ENCODE peak calls at places on chromosomes 4 and X, in six cellular contexts. K is pancreas; Z is body of pancreas; Q is HepG2; L is CD4-positive, CD25-positive, alpha-beta regulatory T cell; C is GM23248. H is an unnamed sample. For H3K4me1, the result is how much of the 10 kb centered on the place peaks cover.

GRCh38 chrX:136497556-136498048 is at the start of gene HTATSF1:
- DNase-seq in K (no peak), Z (no peak), Q (no peak), L (no peak), C (no peak), H (no peak)

GRCh38 chr4:3829211-3829953 is 63.2 kb downstream of the ADRA2C start:
- DNase-seq in K (no peak), Z (no peak), Q (no peak), L (no peak), C (no peak), H (no peak)

GRCh38 chr4:90226734-90227133 is 99.5 kb downstream of the CCSER1 start:
- DNase-seq in K (no peak), Z (no peak), Q (no peak), L (no peak), C (peak), H (no peak)

GRCh38 chrX:13092455-13092941 is 48.1 kb upstream of the FAM9C start:
- DNase-seq in K (no peak), Z (peak), Q (no peak), L (peak), C (no peak), H (no peak)

GRCh38 chrX:132333351-132333750 is 114.1 kb upstream of the RAP2C start:
- DNase-seq in K (no peak), Z (no peak), Q (no peak), L (peak), C (no peak), H (no peak)

GRCh38 chrX:22686138-22686541 is 313.6 kb upstream of the DDX53 start:
- DNase-seq in K (no peak), Z (peak), Q (no peak), L (no peak), C (no peak), H (no peak)

GRCh38 chr4:183807420-183808101 is 97.5 kb upstream of the STOX2 start:
- DNase-seq in K (no peak), Z (no peak), Q (no peak), L (no peak), C (no peak), H (no peak)

GRCh38 chrX:74421181-74422028 is at the start of gene SLC16A2:
- DNase-seq in K (peak), Z (peak), Q (no peak), L (peak), C (peak), H (no peak)

GRCh38 chrX:151985955-151986354 is 11.5 kb upstream of the GABRE start:
- DNase-seq in K (no peak), Z (peak), Q (peak), L (no peak), C (peak), H (no peak)

GRCh38 chr4:129429566-129430339 is 333.8 kb downstream of the C4orf33 start:
- DNase-seq in K (no peak), Z (no peak), Q (no peak), L (no peak), C (peak), H (no peak)

GRCh38 chr4:133565379-133565778 is 416.3 kb downstream of the PCDH10 start:
- DNase-seq in K (no peak), Z (no peak), Q (no peak), L (no peak), C (no peak), H (no peak)

GRCh38 chr4:138090145-138090917 is 151.8 kb downstream of the SLC7A11 start:
- DNase-seq in K (peak), Z (peak), Q (peak), L (peak), C (peak), H (peak)

GRCh38 chrX:40908857-40909475 is 173.6 kb upstream of the MED14 start:
- DNase-seq in K (no peak), Z (no peak), Q (no peak), L (no peak), C (peak), H (no peak)

GRCh38 chr4:176805155-176805554 is 12.4 kb upstream of the VEGFC start:
- DNase-seq in K (no peak), Z (no peak), Q (no peak), L (no peak), C (peak), H (no peak)

GRCh38 chr4:99414401-99414800 is 20.7 kb downstream of the ADH7 start:
- DNase-seq in K (no peak), Z (no peak), Q (no peak), L (no peak), C (no peak), H (no peak)

GRCh38 chr4:54277691-54278090 is 48.6 kb downstream of the PDGFRA start:
- DNase-seq in K (no peak), Z (peak), Q (no peak), L (peak), C (peak), H (no peak)

GRCh38 chr4:144831971-144832370 is 186.0 kb downstream of the HHIP start:
- DNase-seq in K (no peak), Z (no peak), Q (no peak), L (no peak), C (no peak), H (no peak)

DNA sequence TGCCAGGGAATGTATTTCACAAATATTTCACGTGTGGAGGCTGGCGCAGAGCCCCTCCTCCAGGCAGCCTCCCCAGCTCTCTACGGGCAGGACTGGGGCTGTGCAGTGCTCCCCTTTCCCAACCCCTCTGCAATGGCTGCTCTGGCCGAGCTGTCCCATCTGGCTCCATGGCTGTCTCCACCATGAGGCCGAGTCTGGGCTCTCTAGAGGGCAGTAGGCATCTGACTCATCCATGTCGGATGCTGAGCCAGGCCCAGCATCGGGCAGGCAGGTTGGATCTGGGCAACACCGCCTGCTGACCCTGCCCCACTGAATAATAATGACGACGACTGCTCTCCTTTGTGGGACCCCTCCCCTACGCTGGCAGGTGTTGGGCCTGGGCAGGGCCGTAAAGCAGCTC is 11.0 kb upstream of the SH3TC1 start:
- DNase-seq in K (no peak), Z (no peak), Q (no peak), L (no peak), C (peak), H (no peak)
- H3K4me1 ChIP-seq in K (under half), Z (under half), Q (half or more), L (under half), C (under half), H (under half)

GRCh38 chr4:181162266-181163063 is 1080.7 kb upstream of the TENM3 start:
- DNase-seq in K (no peak), Z (no peak), Q (no peak), L (no peak), C (no peak), H (no peak)
- H3K4me3 ChIP-seq in K (no peak), Z (no peak), Q (no peak), L (no peak), C (no peak), H (no peak)

GRCh38 chrX:100048156-100048555 is 361.9 kb downstream of the PCDH19 start:
- DNase-seq in K (no peak), Z (no peak), Q (no peak), L (no peak), C (no peak), H (no peak)
- H3K4me1 ChIP-seq in K (under half), Z (under half), Q (under half), L (under half), C (under half), H (under half)

GRCh38 chr4:177964061-177964460 is 521.8 kb upstream of the AGA start:
- DNase-seq in K (no peak), Z (no peak), Q (no peak), L (no peak), C (peak), H (no peak)
- H3K4me3 ChIP-seq in K (no peak), Z (no peak), Q (no peak), L (no peak), C (no peak), H (no peak)

GRCh38 chr4:1206299-1207156 is 34.1 kb upstream of the SPON2 start:
- DNase-seq in K (peak), Z (peak), Q (no peak), L (no peak), C (no peak), H (no peak)

GRCh38 chr4:1205641-1206298 is 33.4 kb upstream of the SPON2 start:
- DNase-seq in K (peak), Z (peak), Q (no peak), L (no peak), C (no peak), H (no peak)

GRCh38 chr4:1204286-1204827 is 32.0 kb upstream of the SPON2 start:
- DNase-seq in K (peak), Z (peak), Q (no peak), L (no peak), C (no peak), H (no peak)

GRCh38 chr4:1207157-1207470 is 34.7 kb upstream of the SPON2 start:
- DNase-seq in K (peak), Z (peak), Q (no peak), L (no peak), C (no peak), H (no peak)

GRCh38 chr4:1204828-1205591 is 32.6 kb upstream of the SPON2 start:
- DNase-seq in K (peak), Z (peak), Q (peak), L (no peak), C (no peak), H (no peak)
- H3K4me1 ChIP-seq in K (under half), Z (under half), Q (under half), L (under half), C (under half), H (under half)

GRCh38 chrX:78011846-78012245 is 42.4 kb upstream of the PGAM4 start:
- DNase-seq in K (no peak), Z (no peak), Q (no peak), L (no peak), C (peak), H (no peak)
- H3K4me3 ChIP-seq in K (no peak), Z (no peak), Q (no peak), L (no peak), C (no peak), H (no peak)

GRCh38 chr4:73705056-73705432 is 35.3 kb upstream of the CXCL8 start:
- DNase-seq in K (no peak), Z (no peak), Q (no peak), L (no peak), C (peak), H (no peak)

GRCh38 chr4:73701116-73701515 is 39.3 kb upstream of the CXCL8 start:
- DNase-seq in K (no peak), Z (no peak), Q (no peak), L (no peak), C (peak), H (no peak)

GRCh38 chr4:73704314-73705055 is 35.9 kb upstream of the CXCL8 start:
- DNase-seq in K (peak), Z (peak), Q (peak), L (no peak), C (peak), H (no peak)

GRCh38 chr4:73703320-73703719 is 37.0 kb upstream of the CXCL8 start:
- DNase-seq in K (no peak), Z (no peak), Q (no peak), L (no peak), C (no peak), H (no peak)

GRCh38 chr4:73702796-73703287 is 37.5 kb upstream of the CXCL8 start:
- DNase-seq in K (no peak), Z (no peak), Q (no peak), L (no peak), C (no peak), H (no peak)
- H3K4me1 ChIP-seq in K (under half), Z (under half), Q (under half), L (under half), C (half or more), H (under half)

H was measured in OCI-LY7.